ENCODE peak calls at places on chromosomes 13 and 19, in six cellular contexts. C is EL; E is NCI-H2081; Z is stimulated activated CD4-positive, alpha-beta T cell treated with anti-CD3 and anti-CD28 coated beads, TNF-alpha, amount 100 ng/mL, for 24 hours; F is body of pancreas; L is C1 segment of cervical spinal cord. T is an unnamed sample.

GRCh38 chr13:74026753-74027152 is 107.5 kb downstream of the KLF12 start:
- DNase-seq in Z (peak), F (peak), L (no peak), E (no peak), C (peak), T (peak)

GRCh38 chr19:6551607-6552450 is 21.0 kb downstream of the TNFSF9 start:
- DNase-seq in C (no peak), L (no peak), Z (peak), F (no peak), E (no peak), T (no peak)

GRCh38 chr13:107767119-107767518 is 448.2 kb downstream of the LIG4 start:
- DNase-seq in C (no peak), Z (no peak), L (no peak), E (peak), F (no peak), T (no peak)

GRCh38 chr19:43699506-43700367 is 16.1 kb upstream of the IRGC start:
- DNase-seq in C (peak), E (no peak), L (peak), F (peak), Z (no peak), T (no peak)

GRCh38 chr13:51895906-51896888 is 34.4 kb downstream of the CCDC70 start:
- DNase-seq in Z (peak), L (no peak), E (peak), F (peak), C (peak), T (peak)

GRCh38 chr19:3506384-3507340 is 551 bp downstream of the FZR1 start:
- DNase-seq in L (no peak), C (peak), F (peak), Z (no peak), E (no peak), T (no peak)

GRCh38 chr13:26348966-26349365 is 95.0 kb downstream of the CDK8 start:
- DNase-seq in F (no peak), L (no peak), C (no peak), E (no peak), Z (no peak), T (no peak)

GRCh38 chr19:1093811-1094553 is 1.2 kb downstream of the POLR2E start:
- DNase-seq in C (no peak), E (no peak), L (no peak), F (peak), Z (no peak), T (no peak)

GRCh38 chr13:44116562-44117315 is 237.0 kb downstream of the LACC1 start:
- DNase-seq in C (peak), E (no peak), Z (no peak), L (no peak), F (no peak), T (no peak)

GRCh38 chr19:48194041-48194871 is 23.8 kb downstream of the ZSWIM9 start:
- DNase-seq in F (peak), L (no peak), E (no peak), Z (no peak), C (no peak), T (no peak)

GRCh38 chr13:28537149-28537548 is 42.2 kb upstream of the FLT1 start:
- DNase-seq in C (no peak), F (no peak), L (no peak), E (no peak), Z (no peak), T (no peak)

GRCh38 chr19:47696635-47697034 is 16.6 kb upstream of the EHD2 start:
- DNase-seq in F (no peak), Z (no peak), L (no peak), C (no peak), E (no peak), T (no peak)

GRCh38 chr19:32652893-32653625 is 21.9 kb downstream of the ANKRD27 start:
- DNase-seq in Z (no peak), E (no peak), F (peak), L (no peak), C (peak), T (peak)

T was measured in A172.